ENCODE peak calls at places on chromosomes 2 and 18, in seven cellular contexts. K is body of pancreas; T is kidney epithelial cell; X is uterus; Z is AG09319; F is CD8-positive, alpha-beta T cell; D is CD4-positive, alpha-beta T cell. E is an unnamed sample.

GRCh38 chr2:45617496-45617895 is 6.4 kb upstream of the SRBD1 start:
- DNase-seq in F (no peak), T (no peak), Z (no peak), X (no peak), D (no peak), K (no peak), E (no peak)

GRCh38 chr2:209331291-209331844 is 92.5 kb upstream of the MAP2 start:
- DNase-seq in Z (no peak), K (no peak), T (no peak), X (no peak), D (no peak), F (no peak), E (no peak)

GRCh38 chr18:79566841-79567370 is 112.7 kb upstream of the CTDP1 start:
- DNase-seq in Z (no peak), K (no peak), D (no peak), F (no peak), T (no peak), X (no peak), E (no peak)

GRCh38 chr2:65015731-65016130 is 26.5 kb downstream of the SLC1A4 start:
- DNase-seq in K (no peak), T (no peak), D (no peak), F (no peak), X (no peak), Z (no peak), E (no peak)

GRCh38 chr2:203830294-203831055 is 37.1 kb upstream of the CTLA4 start:
- DNase-seq in T (no peak), D (no peak), K (no peak), X (no peak), F (no peak), Z (no peak), E (no peak)

GRCh38 chr18:70288171-70288850 is 534 bp upstream of the SOCS6 start:
- DNase-seq in X (peak; percentile 44), F (no peak), T (no peak), Z (no peak), K (peak; percentile 45), D (no peak), E (no peak)

GRCh38 chr2:107687087-107687486 is 139.6 kb upstream of the RGPD4 start:
- DNase-seq in D (no peak), F (no peak), Z (no peak), K (no peak), X (no peak), T (no peak), E (no peak)

GRCh38 chr2:129396980-129397599 is 582.4 kb upstream of the RAB6C start:
- DNase-seq in X (no peak), Z (no peak), K (peak; percentile 54), T (peak; percentile 2), F (no peak), D (no peak), E (no peak)

GRCh38 chr2:29940706-29941105 is 19.3 kb upstream of the ALK start:
- DNase-seq in T (no peak), K (no peak), X (peak; percentile 40), D (no peak), F (no peak), Z (no peak), E (no peak)

GRCh38 chr2:200762127-200762526 is 49.6 kb upstream of the BZW1 start:
- DNase-seq in Z (no peak), F (no peak), X (no peak), K (no peak), T (no peak), D (no peak), E (no peak)

GRCh38 chr2:227862227-227862740 is 9.1 kb upstream of the DAW1 start:
- DNase-seq in X (no peak), T (no peak), K (peak; percentile 20), F (no peak), D (no peak), Z (no peak), E (no peak)

GRCh38 chr2:45674035-45674791 is 22.7 kb downstream of the PRKCE start:
- DNase-seq in T (no peak), Z (no peak), F (no peak), X (no peak), D (no peak), K (no peak), E (no peak)

GRCh38 chr2:129490666-129491065 is 488.8 kb upstream of the RAB6C start:
- DNase-seq in X (no peak), T (no peak), F (no peak), D (no peak), Z (no peak), K (no peak), E (no peak)

GRCh38 chr2:153575171-153575853 is 96.8 kb upstream of the RPRM start:
- DNase-seq in F (no peak), D (no peak), Z (no peak), K (no peak), T (no peak), X (no peak), E (no peak)

GRCh38 chr2:191352536-191352935 is 107.3 kb downstream of the MYO1B start:
- DNase-seq in D (no peak), X (no peak), F (no peak), Z (peak; percentile 49), K (no peak), T (no peak), E (no peak)

GRCh38 chr2:24104906-24105305 is 18.2 kb downstream of the PFN4 start:
- DNase-seq in X (no peak), K (no peak), T (no peak), D (no peak), Z (no peak), F (no peak), E (no peak)

GRCh38 chr2:227818569-227819397 is 5.1 kb downstream of the CCL20 start:
- DNase-seq in D (no peak), K (peak; percentile 22), F (peak; percentile 21), X (no peak), T (no peak), Z (no peak), E (peak; percentile 82)

GRCh38 chr18:8322486-8322885 is 286.8 kb upstream of the RAB12 start:
- DNase-seq in T (no peak), K (no peak), D (no peak), F (no peak), X (no peak), Z (no peak), E (no peak)

GRCh38 chr2:190817082-190817481 is 63.5 kb upstream of the GLS start:
- DNase-seq in T (no peak), D (no peak), F (no peak), X (no peak), Z (no peak), K (no peak), E (no peak)

DNA sequence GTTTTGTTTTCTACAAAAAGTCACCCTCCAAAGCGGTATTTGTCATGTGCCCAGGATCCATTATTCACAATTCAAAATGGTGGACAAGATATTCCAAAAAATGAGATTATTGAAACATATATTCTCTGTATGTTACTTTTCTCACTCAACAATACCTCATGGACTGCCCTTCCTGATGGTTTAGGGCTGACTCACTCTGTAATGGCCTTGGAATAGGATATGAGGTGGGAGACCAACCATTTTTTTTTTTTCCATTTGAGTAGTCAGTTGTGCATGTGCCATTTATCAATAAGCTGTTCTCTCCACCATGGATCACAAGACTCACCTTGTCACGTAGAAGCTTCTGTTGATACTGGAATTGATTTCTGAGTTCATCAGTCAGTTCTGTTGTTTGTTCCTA is 64.5 kb downstream of the LYPD6 start:
- DNase-seq in Z (no peak), D (no peak), F (no peak), T (peak; percentile 28), X (no peak), K (no peak), E (no peak)
- TF ChIP-seq CTCF in Z (no peak), D (no peak), F (no peak), T (no peak), X (no peak), K (no peak), E (no peak)

DNA sequence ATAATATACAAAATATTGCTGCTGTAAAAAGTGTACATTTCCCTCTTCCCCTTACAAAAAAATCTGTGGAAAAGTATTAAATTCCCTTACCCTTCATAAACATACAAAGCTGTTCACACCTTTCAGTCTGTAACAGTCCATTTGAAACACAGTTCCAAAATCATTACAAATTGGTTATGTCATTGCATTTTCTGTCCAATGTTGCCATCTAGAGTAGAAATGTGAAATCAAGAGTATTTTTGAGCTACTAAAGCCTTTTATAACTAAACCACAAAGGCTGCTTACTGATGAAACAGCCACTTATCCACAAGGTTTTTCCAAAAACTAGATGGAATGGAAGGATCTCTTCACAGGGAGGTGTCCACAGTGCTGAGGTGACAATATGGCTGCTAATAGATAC is 72.5 kb downstream of the SS18 start:
- DNase-seq in T (no peak), Z (no peak), F (no peak), D (no peak), K (no peak), X (no peak), E (no peak)
- TF ChIP-seq CTCF in T (no peak), Z (no peak), F (no peak), D (no peak), K (no peak), X (no peak), E (no peak)

DNA sequence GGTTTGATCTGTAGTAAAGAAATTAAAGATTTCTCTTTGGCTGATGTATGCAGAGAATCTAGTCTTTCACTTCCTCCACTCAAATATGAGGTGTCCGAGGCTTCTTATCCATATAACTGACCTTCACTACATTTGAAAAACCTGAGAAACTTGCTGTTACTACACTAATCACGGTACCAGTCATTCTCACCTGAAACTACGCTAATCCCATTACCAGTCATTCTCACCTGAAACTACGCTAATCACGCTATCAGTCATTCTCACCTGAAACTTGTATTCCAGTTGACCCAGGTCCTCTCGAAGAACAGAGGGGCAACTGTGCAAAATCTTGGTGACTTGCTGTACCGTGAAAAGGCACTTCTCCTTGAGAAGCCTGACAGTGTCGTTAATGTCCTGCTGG is 5.1 kb downstream of the MTERF4 start:
- DNase-seq in X (no peak), Z (no peak), F (no peak), T (no peak), D (no peak), K (no peak), E (no peak)
- TF ChIP-seq CTCF in X (no peak), Z (no peak), F (no peak), T (no peak), D (no peak), K (no peak), E (no peak)

DNA sequence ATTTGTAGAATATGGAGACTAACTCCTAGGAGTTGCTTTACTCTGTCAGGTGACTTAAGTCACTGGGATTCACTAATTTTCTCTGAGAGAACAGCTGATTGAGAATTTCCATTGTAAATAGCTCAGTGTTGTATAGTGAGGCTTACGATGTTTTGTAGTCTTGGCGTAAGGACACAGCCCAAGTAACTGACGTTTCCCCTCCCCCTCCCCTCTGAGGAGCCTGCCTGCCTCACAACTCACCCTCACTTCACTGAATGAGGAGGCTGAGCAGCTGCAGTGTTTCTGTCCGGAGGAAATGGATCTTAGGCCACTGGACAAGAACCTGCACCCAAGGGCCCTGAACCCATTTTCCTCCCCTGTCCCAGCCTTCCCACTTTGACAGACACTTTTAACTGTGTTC is 264.6 kb downstream of the PHLPP1 start:
- DNase-seq in Z (no peak), D (no peak), F (no peak), X (no peak), T (no peak), K (no peak), E (no peak)
- TF ChIP-seq CTCF in Z (no peak), D (no peak), F (no peak), X (no peak), T (no peak), K (no peak), E (no peak)

GRCh38 chr18:49510393-49511115 is 23.5 kb upstream of the C18orf32 start:
- DNase-seq in T (no peak), F (peak; percentile 51), X (peak; percentile 32), K (peak; percentile 48), D (peak; percentile 34), Z (no peak), E (peak; percentile 43)
- TF ChIP-seq CTCF in T (peak; percentile 91), F (peak; percentile 76), X (peak; percentile 58), K (peak; percentile 76), D (peak; percentile 82), Z (peak; percentile 88), E (peak; percentile 71)